ENCODE peak calls at places on chromosomes 6 and 20, in four cellular contexts. N, P, S and Q are unnamed samples.

GRCh38 chr20:62980380-62980960 is 26.3 kb downstream of the BHLHE23 start:
- DNase-seq in N (no peak), S (no peak), P (no peak), Q (no peak)

GRCh38 chr20:58446264-58446937 is 57.4 kb downstream of the VAPB start:
- DNase-seq in S (no peak), P (peak; percentile 24), N (no peak), Q (no peak)

GRCh38 chr6:36852481-36853147 is 13.4 kb upstream of the CPNE5 start:
- DNase-seq in P (no peak), S (no peak), N (no peak), Q (peak; percentile 42)

GRCh38 chr6:100100776-100101175 is 106.8 kb upstream of the MCHR2 start:
- DNase-seq in N (no peak), P (no peak), S (no peak), Q (no peak)

GRCh38 chr6:129501401-129502051 is 208.5 kb downstream of the ARHGAP18 start:
- DNase-seq in P (no peak), N (no peak), S (peak; percentile 69), Q (no peak)

GRCh38 chr20:37305839-37306238 is 16.4 kb downstream of the MANBAL start:
- DNase-seq in P (no peak), S (no peak), N (no peak), Q (no peak)

GRCh38 chr20:401682-402495 is 6.2 kb upstream of the RBCK1 start:
- DNase-seq in N (no peak), P (no peak), S (no peak), Q (no peak)

GRCh38 chr20:41440882-41441281 is 74.3 kb upstream of the EMILIN3 start:
- DNase-seq in S (no peak), N (no peak), P (peak; percentile 36), Q (no peak)

GRCh38 chr20:53917145-53918009 is 153.0 kb downstream of the BCAS1 start:
- DNase-seq in P (no peak), S (no peak), N (no peak), Q (no peak)

GRCh38 chr6:156450421-156450820 is 326.8 kb upstream of the ARID1B start:
- DNase-seq in P (no peak), S (no peak), N (no peak), Q (no peak)

GRCh38 chr6:146041282-146041681 is 12.4 kb downstream of the GRM1 start:
- DNase-seq in P (no peak), N (no peak), S (no peak), Q (no peak)

GRCh38 chr20:3312940-3313656 is 74.1 kb upstream of the SLC4A11 start:
- DNase-seq in P (no peak), N (no peak), S (no peak), Q (no peak)

GRCh38 chr6:5190467-5190866 is 70.3 kb downstream of the LYRM4 start:
- DNase-seq in N (no peak), S (no peak), P (no peak), Q (no peak)

GRCh38 chr6:33459226-33459625 is 4.8 kb downstream of the ZBTB9 start:
- DNase-seq in N (no peak), P (no peak), S (no peak), Q (no peak)

GRCh38 chr6:41371992-41372525 is 36.7 kb downstream of the NCR2 start:
- DNase-seq in P (no peak), S (no peak), N (peak; percentile 14), Q (peak; percentile 72)